ENCODE peak calls at places on chromosomes 7 and 10, in five cellular contexts. One of them, this sample, is unnamed.

GRCh38 chr10:35765039-35765662 is 123.1 kb upstream of the FZD8 start:
- DNase-seq in suprapubic skin: no peak
- DNase-seq in HepG2: no peak
- DNase-seq in GM12878: no peak
- DNase-seq in transverse colon: peak; percentile 25
- DNase-seq in this sample: peak; percentile 36

GRCh38 chr7:67724955-67725354 is 728.3 kb downstream of the TYW1 start:
- DNase-seq in suprapubic skin: no peak
- DNase-seq in HepG2: no peak
- DNase-seq in GM12878: no peak
- DNase-seq in transverse colon: no peak
- DNase-seq in this sample: no peak

GRCh38 chr10:15824498-15824897 is 35.8 kb downstream of the MINDY3 start:
- DNase-seq in transverse colon: no peak
- DNase-seq in suprapubic skin: no peak
- DNase-seq in HepG2: no peak
- DNase-seq in GM12878: no peak
- DNase-seq in this sample: no peak

GRCh38 chr10:62171791-62172190 is 96.9 kb downstream of the RTKN2 start:
- DNase-seq in transverse colon: no peak
- DNase-seq in HepG2: no peak
- DNase-seq in GM12878: no peak
- DNase-seq in suprapubic skin: no peak
- DNase-seq in this sample: no peak

GRCh38 chr10:85927952-85928677 is 438.5 kb downstream of the GRID1 start:
- DNase-seq in HepG2: no peak
- DNase-seq in transverse colon: no peak
- DNase-seq in suprapubic skin: peak; percentile 43
- DNase-seq in GM12878: no peak
- DNase-seq in this sample: no peak

GRCh38 chr10:11881477-11882417 is 58.6 kb downstream of the PROSER2 start:
- DNase-seq in suprapubic skin: no peak
- DNase-seq in transverse colon: peak; percentile 37
- DNase-seq in GM12878: no peak
- DNase-seq in HepG2: peak; percentile 89
- DNase-seq in this sample: no peak

GRCh38 chr7:70886547-70886946 is 245.4 kb upstream of the GALNT17 start:
- DNase-seq in transverse colon: no peak
- DNase-seq in GM12878: no peak
- DNase-seq in HepG2: no peak
- DNase-seq in suprapubic skin: no peak
- DNase-seq in this sample: no peak

GRCh38 chr7:28411876-28412662 is at the start of gene CREB5:
- DNase-seq in GM12878: no peak
- DNase-seq in HepG2: no peak
- DNase-seq in suprapubic skin: no peak
- DNase-seq in transverse colon: no peak
- DNase-seq in this sample: no peak

GRCh38 chr7:82704121-82704520 is 260.5 kb upstream of the CACNA2D1 start:
- DNase-seq in transverse colon: no peak
- DNase-seq in suprapubic skin: no peak
- DNase-seq in HepG2: no peak
- DNase-seq in GM12878: no peak
- DNase-seq in this sample: no peak

GRCh38 chr7:37211097-37211496 is 237.6 kb downstream of the ELMO1 start:
- DNase-seq in HepG2: no peak
- DNase-seq in GM12878: no peak
- DNase-seq in suprapubic skin: no peak
- DNase-seq in transverse colon: peak; percentile 25
- DNase-seq in this sample: no peak

GRCh38 chr7:157828881-157829280 is 492.1 kb downstream of the DNAJB6 start:
- DNase-seq in transverse colon: no peak
- DNase-seq in HepG2: no peak
- DNase-seq in suprapubic skin: no peak
- DNase-seq in GM12878: no peak
- DNase-seq in this sample: no peak

DNA sequence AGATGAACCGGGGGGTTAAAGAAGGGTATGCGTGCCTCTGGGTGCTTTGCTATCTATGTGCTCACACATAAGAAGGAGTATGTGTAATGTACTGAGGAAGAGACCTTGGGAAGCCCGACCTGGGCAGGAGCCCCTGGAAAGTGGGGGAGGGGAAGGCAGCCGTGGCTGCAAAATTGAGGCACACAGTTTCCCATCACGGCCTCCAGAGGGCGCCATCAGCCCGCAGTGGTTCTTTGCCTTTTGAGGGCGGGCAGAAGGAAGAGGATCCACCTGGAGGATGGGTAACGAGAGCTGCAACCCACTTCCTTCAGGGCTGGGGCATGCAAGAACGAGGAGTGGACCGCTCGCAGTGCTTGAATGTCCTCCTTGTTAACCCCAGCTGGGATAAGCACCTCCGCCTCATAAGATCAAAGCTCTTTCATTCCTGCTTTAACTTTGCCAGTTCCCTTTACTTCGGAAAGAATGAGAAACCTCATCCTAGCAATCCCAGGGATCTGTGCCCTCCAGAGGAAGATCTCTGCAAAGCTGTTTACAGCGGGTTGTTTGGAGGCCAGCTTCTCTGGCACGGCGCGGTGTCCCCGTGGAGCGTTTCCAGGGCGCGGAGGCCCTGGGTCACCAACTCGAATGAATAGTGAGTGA is 77.9 kb downstream of the PCGF5 start:
- DNase-seq in transverse colon: peak; percentile 71
- DNase-seq in suprapubic skin: peak; percentile 85
- DNase-seq in HepG2: peak; percentile 51
- DNase-seq in GM12878: no peak
- DNase-seq in this sample: peak; percentile 66
- TF ChIP-seq POLR2AphosphoS5 in transverse colon: no peak
- TF ChIP-seq POLR2AphosphoS5 in suprapubic skin: no peak
- TF ChIP-seq POLR2AphosphoS5 in HepG2: no peak
- TF ChIP-seq POLR2AphosphoS5 in GM12878: no peak
- TF ChIP-seq POLR2AphosphoS5 in this sample: no peak

GRCh38 chr10:47160967-47161366 is 139.0 kb upstream of the GDF10 start:
- DNase-seq in HepG2: no peak
- DNase-seq in suprapubic skin: no peak
- DNase-seq in GM12878: no peak
- DNase-seq in transverse colon: no peak
- DNase-seq in this sample: no peak

GRCh38 chr10:47161465-47161864 is 138.5 kb upstream of the GDF10 start:
- DNase-seq in HepG2: no peak
- DNase-seq in GM12878: no peak
- DNase-seq in suprapubic skin: no peak
- DNase-seq in transverse colon: no peak
- DNase-seq in this sample: no peak

GRCh38 chr10:47159361-47160228 is 140.4 kb upstream of the GDF10 start:
- DNase-seq in HepG2: no peak
- DNase-seq in GM12878: no peak
- DNase-seq in transverse colon: no peak
- DNase-seq in suprapubic skin: no peak
- DNase-seq in this sample: no peak

GRCh38 chr10:47158116-47159071 is 141.6 kb upstream of the GDF10 start:
- DNase-seq in transverse colon: no peak
- DNase-seq in HepG2: no peak
- DNase-seq in suprapubic skin: no peak
- DNase-seq in GM12878: no peak
- DNase-seq in this sample: no peak

GRCh38 chr10:47160229-47160908 is 139.6 kb upstream of the GDF10 start:
- DNase-seq in suprapubic skin: no peak
- DNase-seq in HepG2: no peak
- DNase-seq in GM12878: no peak
- DNase-seq in transverse colon: no peak
- DNase-seq in this sample: no peak
- TF ChIP-seq EP300 in suprapubic skin: no peak
- TF ChIP-seq EP300 in HepG2: no peak
- TF ChIP-seq EP300 in GM12878: no peak
- TF ChIP-seq EP300 in transverse colon: no peak
- TF ChIP-seq EP300 in this sample: no peak

GRCh38 chr10:98172073-98172472 is 37.6 kb downstream of the R3HCC1L start:
- DNase-seq in GM12878: no peak
- DNase-seq in suprapubic skin: no peak
- DNase-seq in transverse colon: no peak
- DNase-seq in HepG2: no peak
- DNase-seq in this sample: no peak
- H3K4me1 ChIP-seq in GM12878: peaks cover 22% of the 10 kb centered on the region
- H3K4me1 ChIP-seq in suprapubic skin: peaks cover 19% of the 10 kb centered on the region
- H3K4me1 ChIP-seq in transverse colon: no peaks in the 10 kb centered on the region
- H3K4me1 ChIP-seq in HepG2: no peaks in the 10 kb centered on the region
- H3K4me1 ChIP-seq in this sample: peaks cover 4% of the 10 kb centered on the region

GRCh38 chr7:90194911-90195809 is 16.4 kb upstream of the STEAP2 start:
- DNase-seq in transverse colon: no peak
- DNase-seq in GM12878: no peak
- DNase-seq in HepG2: no peak
- DNase-seq in suprapubic skin: no peak
- DNase-seq in this sample: no peak

GRCh38 chr7:90191648-90192047 is 19.9 kb upstream of the STEAP2 start:
- DNase-seq in GM12878: no peak
- DNase-seq in HepG2: no peak
- DNase-seq in transverse colon: no peak
- DNase-seq in suprapubic skin: no peak
- DNase-seq in this sample: no peak

GRCh38 chr7:90188281-90188680 is 23.3 kb upstream of the STEAP2 start:
- DNase-seq in transverse colon: peak; percentile 55
- DNase-seq in HepG2: no peak
- DNase-seq in suprapubic skin: no peak
- DNase-seq in GM12878: no peak
- DNase-seq in this sample: no peak

GRCh38 chr7:90190995-90191394 is 20.5 kb upstream of the STEAP2 start:
- DNase-seq in suprapubic skin: no peak
- DNase-seq in HepG2: no peak
- DNase-seq in transverse colon: no peak
- DNase-seq in GM12878: no peak
- DNase-seq in this sample: no peak

GRCh38 chr7:90192876-90193765 is 18.4 kb upstream of the STEAP2 start:
- DNase-seq in transverse colon: no peak
- DNase-seq in suprapubic skin: no peak
- DNase-seq in GM12878: no peak
- DNase-seq in HepG2: no peak
- DNase-seq in this sample: no peak
- TF ChIP-seq POLR2AphosphoS5 in transverse colon: no peak
- TF ChIP-seq POLR2AphosphoS5 in suprapubic skin: no peak
- TF ChIP-seq POLR2AphosphoS5 in GM12878: no peak
- TF ChIP-seq POLR2AphosphoS5 in HepG2: no peak
- TF ChIP-seq POLR2AphosphoS5 in this sample: no peak

DNA sequence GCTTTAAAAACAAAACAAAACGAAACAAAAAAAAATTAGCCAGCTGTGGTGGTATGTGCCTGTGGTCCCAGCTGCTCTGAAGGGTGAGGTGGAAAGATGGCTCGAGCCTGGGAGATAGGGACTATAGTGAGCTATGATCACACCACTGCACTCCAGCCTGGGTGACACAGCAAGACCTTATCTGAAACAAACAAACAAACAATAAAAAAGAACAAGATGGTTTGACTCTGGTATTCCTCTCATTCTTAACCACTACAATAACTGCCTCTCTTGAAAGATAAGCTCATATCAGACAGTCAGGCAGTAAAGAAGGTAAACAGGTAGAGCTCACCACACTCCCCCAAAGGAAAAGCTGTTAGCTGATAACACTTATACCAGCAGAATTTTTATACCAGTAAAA is 14.1 kb upstream of the DUSP5 start:
- DNase-seq in GM12878: no peak
- DNase-seq in transverse colon: no peak
- DNase-seq in HepG2: no peak
- DNase-seq in suprapubic skin: no peak
- DNase-seq in this sample: no peak
- TF ChIP-seq EP300 in GM12878: no peak
- TF ChIP-seq EP300 in transverse colon: no peak
- TF ChIP-seq EP300 in HepG2: no peak
- TF ChIP-seq EP300 in suprapubic skin: no peak
- TF ChIP-seq EP300 in this sample: no peak